ENCODE peak calls at places on chromosomes 4 and X, in seven cellular contexts. Y is spleen; S is cardiac fibroblast; W is GM23338; J is CD8-positive, alpha-beta T cell; V is mammary epithelial cell; R is Calu3. C is an unnamed sample.

GRCh38 chr4:94410678-94411206 is 41.0 kb upstream of the PDLIM5 start:
- DNase-seq in V (no peak), W (no peak), J (no peak), S (peak; percentile 95), Y (no peak), R (no peak), C (peak; percentile 95)

GRCh38 chr4:1047106-1047975 is 35.9 kb downstream of the FGFRL1 start:
- DNase-seq in R (no peak), Y (peak; percentile 72), S (no peak), W (peak; percentile 23), J (no peak), V (no peak), C (no peak)

GRCh38 chrX:133697656-133698055 is 282.4 kb upstream of the GPC4 start:
- DNase-seq in S (no peak), V (no peak), J (no peak), R (no peak), W (no peak), Y (no peak), C (peak; percentile 4)

GRCh38 chr4:40233227-40233626 is 36.4 kb downstream of the RHOH start:
- DNase-seq in V (no peak), W (no peak), S (no peak), J (no peak), Y (no peak), R (no peak), C (no peak)

GRCh38 chr4:183438458-183439113 is 5.8 kb upstream of the CDKN2AIP start:
- DNase-seq in Y (no peak), R (peak; percentile 55), V (peak; percentile 99), J (no peak), S (no peak), W (no peak), C (peak; percentile 100)

GRCh38 chr4:108762559-108763225 is at the start of gene ETNPPL:
- DNase-seq in W (peak; percentile 88), J (peak; percentile 1), S (no peak), R (peak; percentile 44), V (peak; percentile 14), Y (no peak), C (no peak)

GRCh38 chrX:66731398-66731797 is 92.5 kb upstream of the EDA2R start:
- DNase-seq in J (no peak), W (peak; percentile 67), Y (no peak), R (no peak), S (peak; percentile 54), V (peak; percentile 23), C (peak; percentile 43)

GRCh38 chr4:6449746-6450369 is 22.6 kb downstream of the PPP2R2C start:
- DNase-seq in Y (no peak), V (no peak), J (no peak), R (no peak), W (no peak), S (no peak), C (no peak)

GRCh38 chr4:105126311-105127153 is 20.1 kb upstream of the TET2 start:
- DNase-seq in R (no peak), S (peak; percentile 80), W (no peak), Y (no peak), J (no peak), V (no peak), C (no peak)

GRCh38 chr4:173013232-173013932 is 155.2 kb upstream of the GALNT7 start:
- DNase-seq in S (peak; percentile 57), V (no peak), W (peak; percentile 68), R (peak; percentile 34), J (peak; percentile 30), Y (no peak), C (peak; percentile 48)

GRCh38 chrX:125895518-125895917 is 270.6 kb downstream of the DCAF12L2 start:
- DNase-seq in Y (no peak), V (no peak), S (no peak), J (no peak), W (no peak), R (no peak), C (no peak)

GRCh38 chrX:68018248-68019203 is 414.8 kb downstream of the OPHN1 start:
- DNase-seq in R (peak; percentile 30), V (peak; percentile 26), S (peak; percentile 28), J (no peak), Y (no peak), W (peak; percentile 68), C (peak; percentile 13)

GRCh38 chr4:74456056-74456744 is 11.3 kb downstream of the AREG start:
- DNase-seq in W (no peak), J (no peak), R (no peak), S (peak; percentile 50), V (peak; percentile 91), Y (no peak), C (peak; percentile 81)

GRCh38 chr4:140603286-140603685 is 34.5 kb upstream of the UCP1 start:
- DNase-seq in R (no peak), Y (no peak), S (no peak), J (no peak), V (no peak), W (no peak), C (no peak)

GRCh38 chr4:8703401-8703696 is 110.8 kb downstream of the CPZ start:
- DNase-seq in Y (no peak), J (no peak), W (no peak), R (no peak), V (no peak), S (no peak), C (no peak)

GRCh38 chr4:128675083-128675482 is 134.4 kb upstream of the JADE1 start:
- DNase-seq in V (no peak), W (no peak), J (no peak), Y (no peak), R (no peak), S (no peak), C (no peak)

GRCh38 chr4:145285928-145286327 is 105.5 kb upstream of the OTUD4 start:
- DNase-seq in W (no peak), J (no peak), V (peak; percentile 35), S (peak; percentile 14), R (no peak), Y (no peak), C (peak; percentile 49)

GRCh38 chrX:115579786-115580294 is 18.9 kb downstream of the PLS3 start:
- DNase-seq in Y (no peak), S (no peak), R (no peak), V (no peak), J (no peak), W (no peak), C (no peak)

GRCh38 chr4:121669163-121669550 is 27.6 kb downstream of the ANXA5 start:
- DNase-seq in R (no peak), S (peak; percentile 30), V (no peak), Y (no peak), W (no peak), J (no peak), C (no peak)

GRCh38 chrX:118058924-118059323 is 57.7 kb downstream of the KLHL13 start:
- DNase-seq in V (peak; percentile 40), W (no peak), R (no peak), S (no peak), J (no peak), Y (no peak), C (peak; percentile 65)

GRCh38 chr4:173520921-173521473 is 9.0 kb downstream of the HAND2 start:
- DNase-seq in W (no peak), Y (no peak), S (peak; percentile 33), J (no peak), V (no peak), R (no peak), C (no peak)

DNA sequence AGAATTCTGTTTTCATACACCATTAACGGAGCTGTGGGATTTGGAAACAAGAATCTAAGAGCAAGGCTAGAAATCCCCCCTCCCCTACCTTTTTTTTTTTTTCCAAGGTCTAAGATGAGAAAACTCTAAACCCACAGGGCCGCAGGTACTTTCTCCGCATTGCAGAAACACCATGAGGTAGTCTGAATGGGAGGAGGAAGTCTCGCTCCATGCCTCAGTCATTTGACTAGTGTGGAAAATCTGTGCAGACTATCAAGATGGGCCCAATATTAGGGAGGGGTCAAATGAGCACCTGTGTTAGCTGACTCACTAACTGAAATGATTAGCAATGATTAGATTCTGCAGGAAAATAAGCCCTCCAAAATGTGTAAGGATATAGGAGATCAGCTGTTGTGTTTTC is 40.9 kb upstream of the MAP3K15 start:
- DNase-seq in Y (no peak), J (no peak), R (no peak), V (no peak), W (no peak), S (no peak), C (no peak)
- TF ChIP-seq CTCF in Y (no peak), J (no peak), R (no peak), V (no peak), W (no peak), S (no peak), C (no peak)

DNA sequence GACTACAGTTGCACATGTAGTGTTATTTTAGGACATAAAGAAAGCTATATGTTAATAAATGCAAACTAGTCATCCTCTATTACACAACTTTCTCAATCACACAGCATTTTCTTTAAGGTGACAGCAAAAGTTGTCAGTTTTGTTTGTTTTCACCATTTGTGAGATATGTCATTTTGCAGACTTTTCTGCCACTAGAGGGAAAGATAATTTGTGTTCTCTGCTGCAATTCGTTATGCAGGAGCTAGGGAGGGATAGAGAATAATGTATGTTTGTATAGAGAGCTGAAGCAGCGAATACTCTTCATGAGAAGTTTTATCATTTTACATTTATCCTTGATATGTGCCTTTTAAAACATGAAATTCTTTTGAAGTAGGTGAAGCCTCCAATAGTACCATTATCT is 670.6 kb upstream of the ATOH1 start:
- DNase-seq in Y (no peak), R (no peak), W (peak; percentile 53), J (no peak), S (no peak), V (no peak), C (peak; percentile 13)
- TF ChIP-seq CTCF in Y (no peak), R (no peak), W (peak; percentile 49), J (no peak), S (no peak), V (peak; percentile 62), C (peak; percentile 30)

GRCh38 chr4:143771269-143771668 is 70.8 kb upstream of the FREM3 start:
- DNase-seq in J (no peak), W (no peak), V (no peak), Y (no peak), S (no peak), R (no peak), C (no peak)
- TF ChIP-seq CTCF in J (no peak), W (no peak), V (no peak), Y (no peak), S (no peak), R (no peak), C (no peak)

GRCh38 chrX:42175843-42176242 is 252.5 kb upstream of the CASK start:
- DNase-seq in V (no peak), R (no peak), W (no peak), Y (no peak), S (no peak), J (no peak), C (no peak)

DNA sequence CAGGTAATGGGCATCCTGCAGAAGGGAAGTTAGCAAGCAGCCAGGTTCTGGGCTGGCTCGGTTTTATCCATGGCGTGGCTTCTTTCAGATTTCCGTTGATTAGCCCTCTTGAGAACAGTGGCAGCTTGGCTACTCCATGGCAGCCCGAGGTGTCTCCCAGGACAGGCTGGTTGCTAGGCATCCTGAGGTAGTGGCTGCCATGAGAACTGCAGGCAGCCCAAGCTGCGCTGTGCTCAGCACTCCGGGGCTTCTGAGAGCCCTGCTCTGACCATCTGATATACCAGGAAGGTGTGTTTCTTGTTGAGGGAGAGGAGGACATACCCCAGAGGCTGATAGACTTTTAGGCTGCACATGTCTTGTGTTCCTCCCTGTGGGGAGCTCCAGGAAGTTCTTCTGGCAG is 253.4 kb upstream of the CASK start:
- DNase-seq in V (no peak), Y (no peak), R (no peak), J (no peak), W (peak; percentile 3), S (no peak), C (no peak)
- TF ChIP-seq CTCF in V (no peak), Y (no peak), R (no peak), J (no peak), W (no peak), S (no peak), C (no peak)

C was measured in bronchial epithelial cell.